ENCODE peak calls at places on chromosomes 5 and 9, in ten cellular contexts. C is H54, H is stomach, E is uterus, J is A549, U is IMR-90, D is heart left ventricle, T is K562, L is GM12891, W is Peyer's patch. Q is an unnamed sample.

GRCh38 chr5:56026863-56027300 is 32.1 kb upstream of the IL6ST start:
- DNase-seq in U (peak), D (no peak), H (no peak), L (no peak), C (peak), W (no peak), J (peak), T (no peak), E (no peak), Q (no peak)

GRCh38 chr9:73219985-73220626 is 68.4 kb downstream of the ANXA1 start:
- DNase-seq in J (no peak), W (no peak), D (no peak), L (no peak), U (peak), T (no peak), C (no peak), E (no peak), H (no peak), Q (no peak)

GRCh38 chr5:17808566-17808965 is 174.3 kb downstream of the TAF11L14 start:
- DNase-seq in E (no peak), J (no peak), U (no peak), T (no peak), W (no peak), L (no peak), H (no peak), D (no peak), C (no peak), Q (no peak)

GRCh38 chr5:101782352-101783087 is 513.6 kb downstream of the SLCO4C1 start:
- DNase-seq in T (no peak), L (no peak), D (no peak), H (no peak), J (no peak), C (no peak), U (no peak), W (no peak), E (no peak), Q (no peak)

GRCh38 chr9:115057559-115057958 is 60.4 kb downstream of the TNC start:
- DNase-seq in T (no peak), E (no peak), W (no peak), L (no peak), D (no peak), J (no peak), C (no peak), H (peak), U (peak), Q (no peak)

GRCh38 chr5:128553747-128554146 is 15.7 kb upstream of the FBN2 start:
- DNase-seq in W (no peak), D (no peak), J (no peak), C (no peak), T (no peak), E (no peak), U (no peak), H (no peak), L (no peak), Q (no peak)

GRCh38 chr5:120173125-120173524 is 291.0 kb upstream of the PRR16 start:
- DNase-seq in D (no peak), L (no peak), U (no peak), W (no peak), J (no peak), H (no peak), T (no peak), E (no peak), C (no peak), Q (no peak)

GRCh38 chr5:149878371-149878770 is 66.2 kb downstream of the PDE6A start:
- DNase-seq in C (no peak), T (no peak), J (no peak), U (no peak), W (no peak), D (no peak), L (no peak), H (no peak), E (no peak), Q (no peak)

GRCh38 chr9:85508616-85509015 is 233.1 kb downstream of the AGTPBP1 start:
- DNase-seq in E (no peak), C (no peak), W (no peak), H (no peak), L (no peak), T (peak), D (no peak), U (no peak), J (no peak), Q (no peak)

DNA sequence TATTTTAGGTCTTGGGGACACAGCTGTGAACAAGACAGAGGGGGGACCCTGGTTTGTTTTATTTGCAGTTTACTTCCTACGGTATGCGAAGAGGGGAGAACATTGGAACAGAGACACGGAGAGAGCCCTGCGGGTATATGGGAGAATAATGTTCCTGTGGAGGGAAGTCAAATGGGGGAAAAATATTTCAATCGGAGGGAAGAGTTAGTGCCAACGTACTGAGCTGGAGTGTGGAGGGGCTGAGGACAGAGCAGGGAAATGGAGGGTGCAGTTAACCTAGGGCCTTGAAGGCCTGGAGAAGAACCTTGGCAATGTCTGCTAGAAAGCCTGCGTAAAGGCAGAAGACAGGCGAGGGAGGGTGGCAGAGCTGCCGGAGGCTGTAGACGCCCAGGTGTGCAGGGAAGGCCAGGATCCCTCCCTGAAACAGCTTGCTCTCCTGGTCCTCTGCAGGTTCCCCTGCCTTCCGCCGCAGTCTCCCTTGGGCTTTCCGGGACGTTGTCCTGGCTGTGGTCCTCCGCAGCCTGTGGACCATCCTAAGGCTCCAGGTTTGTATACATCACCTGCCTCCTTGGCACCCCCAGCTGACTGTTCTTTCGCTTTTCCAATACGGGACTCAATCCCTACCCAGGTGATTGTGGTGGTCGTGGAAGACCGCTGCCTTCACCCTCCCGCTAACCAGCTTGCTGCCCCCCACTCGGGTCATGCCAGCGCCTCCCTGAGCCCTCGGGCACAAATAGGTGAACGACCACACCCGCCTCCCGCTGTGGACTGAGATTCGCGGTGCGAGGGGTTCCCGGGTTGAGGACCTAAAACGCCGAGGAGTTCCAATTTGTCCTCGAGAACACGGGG is 1.9 kb upstream of the RACK1 start:
- DNase-seq in U (no peak), C (no peak), H (no peak), J (no peak), D (no peak), L (no peak), W (no peak), T (no peak), E (no peak), Q (no peak)
- TF ChIP-seq POLR2A in U (no peak), C (no peak), H (no peak), J (no peak), D (no peak), L (no peak), W (no peak), T (no peak), E (no peak), Q (no peak)

GRCh38 chr9:125233678-125234077 is 7.5 kb downstream of the HSPA5 start:
- DNase-seq in C (peak), D (no peak), H (no peak), T (no peak), J (peak), U (peak), L (no peak), E (no peak), W (no peak), Q (no peak)

GRCh38 chr9:125239631-125240597 is 1.2 kb downstream of the HSPA5 start:
- DNase-seq in D (no peak), U (no peak), W (no peak), H (no peak), C (no peak), L (no peak), J (no peak), T (no peak), E (no peak), Q (no peak)

GRCh38 chr9:125238915-125239446 is 2.2 kb downstream of the HSPA5 start:
- DNase-seq in H (no peak), U (no peak), T (no peak), W (no peak), J (no peak), E (no peak), L (no peak), C (no peak), D (no peak), Q (no peak)

GRCh38 chr9:125238127-125238914 is 2.8 kb downstream of the HSPA5 start:
- DNase-seq in E (no peak), J (no peak), L (no peak), U (no peak), H (no peak), C (no peak), W (no peak), T (no peak), D (no peak), Q (no peak)

GRCh38 chr9:125235805-125236534 is 5.2 kb downstream of the HSPA5 start:
- DNase-seq in J (no peak), U (no peak), C (no peak), D (no peak), W (no peak), T (no peak), E (no peak), L (no peak), H (no peak), Q (no peak)
- TF ChIP-seq POLR2A in J (no peak), U (no peak), C (no peak), D (no peak), W (no peak), T (no peak), E (no peak), L (no peak), H (no peak), Q (no peak)

DNA sequence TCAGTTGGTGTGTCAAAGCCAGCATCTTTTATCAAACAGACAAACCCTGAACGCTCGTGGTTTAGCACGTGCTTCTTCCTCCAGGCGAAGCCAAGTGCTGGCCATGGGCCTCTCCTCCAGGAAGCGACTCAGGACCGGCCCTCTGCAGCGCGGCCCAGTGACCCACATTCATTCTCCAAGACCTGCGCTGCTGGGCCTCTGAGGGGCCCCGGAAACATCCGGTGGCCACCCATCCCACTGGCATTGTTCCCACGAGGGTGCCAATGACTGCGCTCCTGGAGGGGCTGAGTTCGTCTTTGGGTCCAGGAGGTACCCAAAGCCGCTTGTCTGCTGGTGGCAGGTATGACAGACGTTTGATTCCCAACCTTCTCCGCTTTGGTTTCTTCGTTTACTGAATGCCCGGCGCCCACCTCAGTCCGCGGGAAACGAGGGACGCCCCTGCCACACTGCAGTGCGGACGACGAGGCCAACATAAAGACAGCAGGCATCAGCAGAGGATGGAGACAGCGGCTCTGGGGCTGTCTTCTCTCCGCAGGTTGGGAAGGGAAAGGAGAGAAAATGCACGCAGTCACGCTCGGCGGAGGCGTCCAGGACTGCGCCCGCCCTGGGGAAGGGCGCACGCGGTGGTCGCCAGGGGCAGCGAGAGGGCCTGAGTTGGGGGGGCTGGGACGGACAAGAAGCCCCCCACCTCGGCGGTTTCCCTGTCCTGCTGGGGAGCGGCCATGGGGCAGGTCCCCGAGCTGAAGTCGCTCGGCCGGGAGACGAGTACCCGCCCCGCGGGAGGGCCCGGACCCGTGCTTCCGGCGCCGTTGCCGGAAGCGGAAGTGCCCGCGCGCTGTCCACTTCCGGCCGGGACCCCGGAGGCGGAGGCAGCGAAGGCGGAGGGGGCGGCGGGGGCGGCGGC is at the start of gene EXOC3:
- DNase-seq in L (peak), H (peak), D (peak), E (peak), U (peak), J (peak), C (peak), T (peak), W (peak), Q (no peak)
- TF ChIP-seq POLR2A in L (peak), H (no peak), D (peak), E (peak), U (peak), J (peak), C (peak), T (peak), W (peak), Q (no peak)

DNA sequence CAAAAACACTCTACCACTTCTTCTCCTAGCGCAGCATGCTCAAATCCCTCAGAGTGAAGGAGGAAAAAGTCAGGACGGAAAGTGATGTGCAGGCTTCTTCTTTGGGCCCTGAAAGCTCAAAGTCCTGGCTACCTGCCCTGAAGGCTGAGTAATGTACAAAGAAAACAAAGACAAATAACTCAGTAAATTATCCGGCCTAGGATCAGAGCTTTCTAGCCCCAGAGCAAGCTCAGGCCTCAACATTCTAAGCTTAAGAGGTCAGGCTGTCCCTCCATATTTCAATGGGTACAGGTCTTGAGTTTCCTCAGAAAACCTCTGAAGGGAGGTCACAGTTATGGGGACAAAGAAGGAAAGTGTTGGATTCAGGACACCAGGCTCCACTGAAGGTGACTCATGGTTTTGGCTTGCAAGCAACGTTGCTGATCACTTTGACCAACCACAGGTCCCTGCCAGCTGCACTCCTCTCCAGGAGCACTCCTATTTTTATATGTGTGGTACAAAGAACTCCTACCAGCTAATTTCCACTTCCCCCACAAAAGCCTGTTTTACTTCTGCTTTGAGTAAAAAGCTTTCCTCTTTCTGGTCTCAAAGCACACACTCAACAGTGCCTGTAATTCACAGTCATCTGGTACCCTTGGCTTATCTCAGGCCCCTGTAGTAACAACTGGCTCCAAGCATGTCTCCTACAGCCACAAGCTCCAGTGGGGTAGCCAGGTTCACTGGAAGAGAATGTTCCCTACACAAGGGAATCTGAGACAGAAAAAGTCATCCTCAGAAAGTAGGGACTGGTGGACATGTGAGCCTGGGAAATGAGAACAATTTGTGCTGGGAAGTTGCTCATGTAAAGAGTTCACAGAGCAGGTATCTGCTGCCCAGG is 115.7 kb downstream of the UGCG start:
- DNase-seq in C (peak), L (no peak), T (peak), U (peak), H (peak), E (peak), W (peak), D (peak), J (peak), Q (no peak)
- TF ChIP-seq POLR2A in C (no peak), L (no peak), T (no peak), U (no peak), H (no peak), E (no peak), W (no peak), D (no peak), J (no peak), Q (no peak)

GRCh38 chr5:6710551-6711318 is 2.5 kb upstream of the TENT4A start:
- DNase-seq in U (no peak), C (no peak), T (no peak), L (no peak), E (no peak), H (no peak), J (no peak), W (no peak), D (no peak), Q (no peak)

GRCh38 chr5:6713274-6714181 is at the start of gene TENT4A:
- DNase-seq in E (peak), U (no peak), L (no peak), D (peak), W (no peak), H (no peak), T (peak), C (no peak), J (peak), Q (peak)

GRCh38 chr5:6712582-6713273 is 504 bp upstream of the TENT4A start:
- DNase-seq in C (peak), L (peak), T (peak), H (peak), E (peak), W (peak), D (peak), J (peak), U (peak), Q (no peak)

GRCh38 chr5:6711409-6712135 is 1.7 kb upstream of the TENT4A start:
- DNase-seq in T (no peak), L (no peak), U (no peak), C (no peak), W (no peak), E (no peak), H (no peak), D (no peak), J (no peak), Q (no peak)

GRCh38 chr5:6712136-6712581 is 1.1 kb upstream of the TENT4A start:
- DNase-seq in L (no peak), E (peak), H (peak), U (peak), D (peak), C (peak), J (peak), T (peak), W (peak), Q (peak)
- TF ChIP-seq POLR2A in L (peak), E (no peak), H (no peak), U (no peak), D (no peak), C (no peak), J (peak), T (no peak), W (no peak), Q (no peak)

GRCh38 chr9:95317893-95318211 is 343 bp upstream of the FANCC start:
- DNase-seq in H (no peak), E (no peak), J (no peak), T (no peak), D (no peak), L (no peak), W (no peak), U (no peak), C (no peak), Q (no peak)
- TF ChIP-seq POLR2A in H (no peak), E (no peak), J (no peak), T (no peak), D (no peak), L (no peak), W (peak), U (peak), C (no peak), Q (no peak)